ENCODE peak calls at places on chromosomes 13 and 19, in seven cellular contexts. N, U, T, B, S, C and G are unnamed samples.

GRCh38 chr19:16208064-16208759 is 10.5 kb downstream of the AP1M1 start:
- DNase-seq in T (no peak), N (no peak), B (no peak), S (no peak), U (no peak), C (no peak), G (no peak)

GRCh38 chr13:32086366-32086765 is 54.8 kb downstream of the FRY start:
- DNase-seq in B (no peak), N (no peak), C (no peak), T (no peak), U (no peak), S (no peak), G (no peak)

GRCh38 chr19:42124386-42124901 is 7.8 kb downstream of the POU2F2 start:
- DNase-seq in B (no peak), T (no peak), C (no peak), N (no peak), S (no peak), U (no peak), G (no peak)

GRCh38 chr19:2809387-2810140 is 10.1 kb upstream of the ZNF554 start:
- DNase-seq in S (no peak), U (no peak), C (peak), T (no peak), N (no peak), B (no peak), G (no peak)

GRCh38 chr13:26036383-26036782 is 15.4 kb downstream of the SHISA2 start:
- DNase-seq in B (no peak), T (no peak), N (no peak), S (no peak), C (no peak), U (no peak), G (no peak)

GRCh38 chr13:45055902-45056648 is 64.2 kb upstream of the GTF2F2 start:
- DNase-seq in S (no peak), C (no peak), T (no peak), U (no peak), B (no peak), N (no peak), G (no peak)

GRCh38 chr13:98208606-98209005 is 31.5 kb upstream of the RNF113B start:
- DNase-seq in U (no peak), T (no peak), N (no peak), S (no peak), C (no peak), B (no peak), G (no peak)

GRCh38 chr13:106532111-106532929 is 3.1 kb downstream of the EFNB2 start:
- DNase-seq in N (no peak), U (no peak), C (no peak), B (no peak), T (no peak), S (no peak), G (no peak)

GRCh38 chr13:35768551-35768950 is 292.1 kb upstream of the MAB21L1 start:
- DNase-seq in N (no peak), S (peak), U (no peak), B (no peak), C (no peak), T (no peak), G (no peak)

GRCh38 chr13:37386276-37386675 is 212.3 kb downstream of the POSTN start:
- DNase-seq in B (no peak), U (no peak), N (no peak), C (no peak), T (no peak), S (no peak), G (no peak)

GRCh38 chr19:16382775-16383543 is 58.3 kb downstream of the KLF2 start:
- DNase-seq in N (peak), U (peak), C (peak), S (peak), T (peak), B (peak), G (peak)

GRCh38 chr19:12913871-12914690 is 5.0 kb downstream of the SYCE2 start:
- DNase-seq in U (no peak), B (peak), C (no peak), N (no peak), S (no peak), T (no peak), G (no peak)

GRCh38 chr19:45517641-45518468 is 10.6 kb downstream of the VASP start:
- DNase-seq in T (no peak), B (no peak), N (no peak), S (no peak), C (no peak), U (no peak), G (no peak)

GRCh38 chr13:26425439-26426358 is 131.8 kb upstream of the WASF3 start:
- DNase-seq in U (no peak), B (no peak), C (no peak), N (no peak), T (no peak), S (no peak), G (peak)

GRCh38 chr13:94952787-94953186 is 240.4 kb upstream of the SOX21 start:
- DNase-seq in N (no peak), S (no peak), T (no peak), U (no peak), B (no peak), C (no peak), G (no peak)

GRCh38 chr13:79907527-79907926 is 426.6 kb downstream of the NDFIP2 start:
- DNase-seq in C (no peak), N (no peak), U (no peak), B (no peak), S (no peak), T (no peak), G (no peak)

GRCh38 chr13:94343243-94343585 is 136.3 kb downstream of the DCT start:
- DNase-seq in S (no peak), T (no peak), U (no peak), N (no peak), C (no peak), B (no peak), G (no peak)

GRCh38 chr19:41311613-41312012 is 1.6 kb downstream of the CCDC97 start:
- DNase-seq in S (no peak), T (no peak), N (no peak), B (no peak), U (no peak), C (no peak), G (no peak)

GRCh38 chr13:99911069-99911964 is 60.2 kb downstream of the ZIC5 start:
- DNase-seq in U (no peak), T (no peak), S (no peak), C (no peak), N (no peak), B (no peak), G (peak)

GRCh38 chr13:78603240-78603947 is at the start of gene POU4F1:
- DNase-seq in T (peak), N (peak), B (peak), U (peak), C (peak), S (no peak), G (peak)

GRCh38 chr19:2969104-2969504 is 8.3 kb upstream of the TLE6 start:
- DNase-seq in U (no peak), N (no peak), T (peak), C (no peak), S (no peak), B (no peak), G (peak)

GRCh38 chr13:98575876-98576214 is 1.1 kb downstream of the STK24 start:
- DNase-seq in T (no peak), U (no peak), B (no peak), S (no peak), N (no peak), C (no peak), G (no peak)

GRCh38 chr19:50266896-50267295 is 62.3 kb downstream of the KCNC3 start:
- DNase-seq in N (peak), B (peak), S (no peak), T (peak), U (no peak), C (no peak), G (no peak)

GRCh38 chr13:79227418-79227817 is 178.6 kb downstream of the RBM26 start:
- DNase-seq in C (no peak), S (no peak), N (no peak), B (no peak), T (peak), U (no peak), G (no peak)

GRCh38 chr19:42368765-42369164 is 21.3 kb downstream of the CNFN start:
- DNase-seq in C (no peak), N (no peak), U (no peak), S (no peak), T (no peak), B (no peak), G (no peak)

GRCh38 chr19:43997631-43998290 is 5.0 kb upstream of the ZNF230 start:
- DNase-seq in C (no peak), U (no peak), N (no peak), T (no peak), B (no peak), S (no peak), G (no peak)

GRCh38 chr13:31056650-31057275 is 104.9 kb downstream of the HSPH1 start:
- DNase-seq in U (peak), T (no peak), B (no peak), N (no peak), C (no peak), S (no peak), G (no peak)